ENCODE peak calls at places on chromosomes 6 and 20, in seven cellular contexts. H is lung microvascular endothelial cell; R is activated T-cell treated with anti-CD3 and anti-CD28 coated beads, Interleukin-2, amount 50 U/mL, for 72 hours; O is NCI-H510A; S is activated effector memory CD4-positive, alpha-beta T cell treated with Interleukin-2 at 50 U/mL for 16 hours; M is activated naive CD8-positive, alpha-beta T cell treated with anti-CD3 and anti-CD28 coated beads for 36 hours; I is amygdala. Z is an unnamed sample.

GRCh38 chr6:13273931-13274706 is 54.2 kb downstream of the TBC1D7 start:
- DNase-seq in H (no peak), R (peak; percentile 66), O (no peak), S (peak; percentile 5), M (peak; percentile 60), I (no peak), Z (peak; percentile 52)

GRCh38 chr20:13984211-13984610 is 6.2 kb downstream of the SEL1L2 start:
- DNase-seq in H (no peak), R (no peak), O (no peak), S (no peak), M (no peak), I (no peak), Z (no peak)

GRCh38 chr6:169527306-169527705 is 174.5 kb downstream of the WDR27 start:
- DNase-seq in H (no peak), R (no peak), O (no peak), S (no peak), M (no peak), I (no peak), Z (no peak)

GRCh38 chr6:150894935-150895686 is 29.6 kb downstream of the MTHFD1L start:
- DNase-seq in H (peak; percentile 54), R (peak; percentile 21), O (no peak), S (peak; percentile 8), M (peak; percentile 21), I (no peak), Z (peak; percentile 40)

GRCh38 chr20:38747495-38748096 is 664 bp upstream of the ACTR5 start:
- DNase-seq in H (no peak), R (no peak), O (no peak), S (no peak), M (no peak), I (no peak), Z (no peak)

GRCh38 chr6:89794324-89794723 is 25.3 kb downstream of the MDN1 start:
- DNase-seq in H (no peak), R (no peak), O (no peak), S (no peak), M (peak; percentile 14), I (no peak), Z (peak; percentile 43)

GRCh38 chr6:9647043-9647520 is 767.8 kb downstream of the TFAP2A start:
- DNase-seq in H (no peak), R (no peak), O (no peak), S (no peak), M (no peak), I (no peak), Z (no peak)

GRCh38 chr20:11457476-11457875 is 460.2 kb upstream of the BTBD3 start:
- DNase-seq in H (no peak), R (no peak), O (no peak), S (no peak), M (no peak), I (no peak), Z (no peak)

GRCh38 chr6:83954371-83954770 is 79.2 kb upstream of the MRAP2 start:
- DNase-seq in H (no peak), R (no peak), O (no peak), S (no peak), M (no peak), I (no peak), Z (no peak)

GRCh38 chr6:36822506-36823269 is 16.6 kb downstream of the CPNE5 start:
- DNase-seq in H (peak; percentile 68), R (no peak), O (no peak), S (no peak), M (no peak), I (no peak), Z (no peak)

GRCh38 chr20:58081842-58082241 is 146.6 kb downstream of the ANKRD60 start:
- DNase-seq in H (no peak), R (no peak), O (no peak), S (no peak), M (no peak), I (no peak), Z (no peak)

GRCh38 chr20:50815162-50815989 is 20.5 kb downstream of the BCAS4 start:
- DNase-seq in H (no peak), R (peak; percentile 18), O (peak; percentile 65), S (no peak), M (no peak), I (no peak), Z (no peak)

GRCh38 chr6:95203153-95203754 is 374.1 kb upstream of the MANEA start:
- DNase-seq in H (peak; percentile 46), R (peak; percentile 6), O (no peak), S (no peak), M (peak; percentile 3), I (no peak), Z (peak; percentile 33)

GRCh38 chr6:142932788-142933362 is 12.1 kb downstream of the HIVEP2 start:
- DNase-seq in H (no peak), R (no peak), O (no peak), S (no peak), M (no peak), I (no peak), Z (no peak)

GRCh38 chr6:122388945-122389344 is 10.5 kb upstream of the HSF2 start:
- DNase-seq in H (no peak), R (no peak), O (no peak), S (no peak), M (no peak), I (no peak), Z (no peak)

Z was measured in activated CD8-positive, alpha-beta T cell treated with anti-CD3 and anti-CD28 coated beads, Interleukin-2, amount 10 ng/mL, durations not matched to agents 7 days and 5 days.